ENCODE peak calls at places on chromosomes 12 and 14, in seven cellular contexts. I is choroid plexus epithelial cell, R is KG1, K is transverse colon, V is mesothelial cell of epicardium, J is progenitor cell of endocrine pancreas, T is GDM1. Q is an unnamed sample.

GRCh38 chr14:100779691-100780080 is 46.2 kb upstream of the MEG3 start:
- DNase-seq in I (no peak), T (no peak), K (peak), R (no peak), V (no peak), J (no peak), Q (no peak)

GRCh38 chr14:81550001-81550642 is 16.5 kb upstream of the SEL1L start:
- DNase-seq in R (no peak), V (no peak), T (no peak), K (no peak), J (no peak), I (no peak), Q (no peak)

GRCh38 chr12:12562016-12562483 is 613 bp downstream of the DUSP16 start:
- DNase-seq in T (no peak), J (peak), R (no peak), V (peak), I (peak), K (peak), Q (peak)

GRCh38 chr14:25009891-25010290 is 40.1 kb downstream of the STXBP6 start:
- DNase-seq in K (no peak), J (no peak), V (no peak), T (no peak), I (no peak), R (no peak), Q (no peak)

GRCh38 chr14:23085458-23085857 is 9.5 kb downstream of the ACIN1 start:
- DNase-seq in K (no peak), T (no peak), V (no peak), R (no peak), I (peak), J (no peak), Q (no peak)

GRCh38 chr12:109592195-109592904 is 18.8 kb downstream of the MVK start:
- DNase-seq in J (no peak), R (no peak), I (no peak), K (no peak), T (no peak), V (no peak), Q (no peak)

GRCh38 chr12:92224685-92225331 is 79.2 kb upstream of the BTG1 start:
- DNase-seq in J (no peak), V (no peak), T (no peak), K (no peak), I (peak), R (no peak), Q (no peak)

GRCh38 chr12:76948895-76949294 is 70.1 kb upstream of the CSRP2 start:
- DNase-seq in T (no peak), J (no peak), V (no peak), K (no peak), R (no peak), I (no peak), Q (no peak)

GRCh38 chr12:53551889-53552291 is 44.6 kb upstream of the NPFF start:
- DNase-seq in R (no peak), K (no peak), V (no peak), I (peak), J (no peak), T (no peak), Q (peak)

GRCh38 chr12:1083888-1084262 is 92.9 kb downstream of the ERC1 start:
- DNase-seq in J (no peak), T (no peak), R (no peak), K (no peak), V (no peak), I (peak), Q (peak)

GRCh38 chr12:58504539-58504938 is 415.8 kb downstream of the LRIG3 start:
- DNase-seq in K (no peak), I (no peak), T (no peak), J (no peak), R (no peak), V (no peak), Q (no peak)

GRCh38 chr14:95875831-95876768 is 532 bp upstream of the TUNAR start:
- DNase-seq in V (no peak), I (no peak), T (no peak), R (no peak), J (peak), K (no peak), Q (peak)

GRCh38 chr12:78034025-78034424 is 203.3 kb downstream of the NAV3 start:
- DNase-seq in T (no peak), J (no peak), R (no peak), I (peak), V (no peak), K (no peak), Q (no peak)

GRCh38 chr14:49879683-49880204 is 13.1 kb upstream of the ARF6 start:
- DNase-seq in K (peak), V (no peak), I (peak), T (peak), R (peak), J (no peak), Q (peak)

GRCh38 chr12:6614513-6615177 is 7.5 kb upstream of the CHD4 start:
- DNase-seq in T (no peak), V (no peak), R (no peak), I (no peak), J (no peak), K (no peak), Q (no peak)

GRCh38 chr14:63650336-63650952 is 8.8 kb upstream of the WDR89 start:
- DNase-seq in J (no peak), V (no peak), I (no peak), T (no peak), R (no peak), K (no peak), Q (no peak)

GRCh38 chr14:65332141-65332871 is 80.2 kb upstream of the FUT8 start:
- DNase-seq in V (no peak), I (peak), K (no peak), J (no peak), R (no peak), T (no peak), Q (no peak)

GRCh38 chr14:98226411-98226810 is 1045.6 kb downstream of the BCL11B start:
- DNase-seq in I (no peak), T (no peak), J (no peak), R (no peak), K (no peak), V (no peak), Q (peak)

GRCh38 chr14:74571901-74572828 is 39.9 kb downstream of the LTBP2 start:
- DNase-seq in V (no peak), J (no peak), K (peak), T (no peak), I (peak), R (no peak), Q (no peak)

GRCh38 chr12:111645433-111645832 is 40.3 kb downstream of the BRAP start:
- DNase-seq in R (no peak), J (no peak), I (peak), V (no peak), T (no peak), K (no peak), Q (no peak)

GRCh38 chr14:102984336-102985102 is 62.1 kb downstream of the AMN start:
- DNase-seq in K (no peak), J (no peak), I (no peak), V (no peak), T (no peak), R (no peak), Q (no peak)

GRCh38 chr12:54052745-54053624 is 650 bp upstream of the HOXC4 start:
- DNase-seq in K (no peak), J (no peak), R (no peak), I (no peak), V (no peak), T (no peak), Q (no peak)

GRCh38 chr14:35355981-35356839 is 48.3 kb downstream of the NFKBIA start:
- DNase-seq in V (no peak), T (no peak), I (peak), J (no peak), R (no peak), K (peak), Q (no peak)

GRCh38 chr12:79692860-79693605 is 2.3 kb upstream of the PAWR start:
- DNase-seq in K (no peak), V (no peak), J (no peak), R (no peak), I (no peak), T (no peak), Q (no peak)

GRCh38 chr12:56998981-56999380 is 7.4 kb downstream of the ZBTB39 start:
- DNase-seq in J (no peak), T (no peak), I (no peak), K (peak), R (no peak), V (no peak), Q (no peak)

GRCh38 chr12:113792450-113792849 is 173.7 kb downstream of the RBM19 start:
- DNase-seq in T (no peak), J (no peak), V (no peak), K (no peak), I (no peak), R (no peak), Q (no peak)

GRCh38 chr12:71019282-71019831 is 98.8 kb upstream of the PTPRR start:
- DNase-seq in R (no peak), K (no peak), T (no peak), J (no peak), V (no peak), I (no peak), Q (no peak)

GRCh38 chr12:25950329-25951115 is 8.0 kb upstream of the RASSF8 start:
- DNase-seq in I (no peak), R (no peak), V (no peak), T (no peak), J (no peak), K (no peak), Q (no peak)

GRCh38 chr14:99774526-99775307 is 18.5 kb upstream of the EML1 start:
- DNase-seq in I (peak), J (no peak), K (peak), T (no peak), V (no peak), R (no peak), Q (no peak)

GRCh38 chr14:95531473-95531872 is 3.4 kb upstream of the GLRX5 start:
- DNase-seq in V (no peak), K (no peak), I (peak), T (no peak), R (no peak), J (no peak), Q (no peak)

GRCh38 chr12:2520722-2521246 is 274.0 kb upstream of the FKBP4 start:
- DNase-seq in R (no peak), T (no peak), J (no peak), I (no peak), V (no peak), K (no peak), Q (no peak)

GRCh38 chr14:89108608-89109007 is 284.2 kb downstream of the TTC8 start:
- DNase-seq in R (no peak), K (no peak), V (no peak), J (no peak), I (no peak), T (no peak), Q (no peak)

GRCh38 chr12:109252799-109253198 is 56.3 kb downstream of the FOXN4 start:
- DNase-seq in T (no peak), V (no peak), I (no peak), J (no peak), K (no peak), R (no peak), Q (no peak)

Q was measured in NCI-H1436.